ENCODE peak calls at places on chromosomes 13 and 19, in seven cellular contexts. Z is stomach, W is esophagus muscularis mucosa, C is Panc1, N is HepG2, M is suprapubic skin, F is transverse colon. L is an unnamed sample.

GRCh38 chr13:84834201-84834600 is 951.9 kb upstream of the SLITRK1 start:
- DNase-seq in N (no peak), C (no peak), F (no peak), M (no peak), Z (no peak), W (no peak), L (no peak)

GRCh38 chr19:42370667-42371066 is 19.4 kb downstream of the CNFN start:
- DNase-seq in C (no peak), N (no peak), Z (no peak), W (no peak), M (no peak), F (no peak), L (no peak)

GRCh38 chr13:50531917-50532899 is 311.3 kb downstream of the DLEU7 start:
- DNase-seq in W (no peak), Z (no peak), F (no peak), C (no peak), N (no peak), M (no peak), L (no peak)

GRCh38 chr13:95432141-95432540 is 120.4 kb upstream of the CLDN10 start:
- DNase-seq in F (no peak), M (no peak), C (no peak), N (no peak), W (no peak), Z (no peak), L (no peak)

GRCh38 chr13:20231839-20232555 is at the start of gene GJB6:
- DNase-seq in F (peak; percentile 32), Z (peak; percentile 31), W (no peak), M (no peak), C (no peak), N (no peak), L (no peak)

GRCh38 chr13:101053289-101053688 is 363.0 kb downstream of the NALCN start:
- DNase-seq in N (no peak), M (no peak), F (no peak), Z (no peak), C (no peak), W (no peak), L (no peak)

GRCh38 chr19:18839465-18840287 is 7.9 kb downstream of the UPF1 start:
- DNase-seq in Z (peak; percentile 61), N (peak; percentile 87), M (no peak), W (no peak), C (no peak), F (no peak), L (no peak)

GRCh38 chr19:15300533-15301194 is 31.7 kb downstream of the BRD4 start:
- DNase-seq in C (peak; percentile 36), N (no peak), M (no peak), F (no peak), W (no peak), Z (no peak), L (no peak)

GRCh38 chr19:18856385-18857126 is 24.8 kb downstream of the UPF1 start:
- DNase-seq in M (no peak), Z (no peak), F (no peak), C (no peak), N (no peak), W (no peak), L (no peak)

GRCh38 chr19:47344425-47344824 is 4.7 kb upstream of the DHX34 start:
- DNase-seq in N (no peak), W (no peak), Z (no peak), F (no peak), C (no peak), M (no peak), L (no peak)

GRCh38 chr13:98386632-98387031 is 190.3 kb downstream of the STK24 start:
- DNase-seq in M (no peak), N (no peak), F (no peak), C (no peak), W (no peak), Z (no peak), L (no peak)

GRCh38 chr19:39083983-39084731 is at the start of gene ACP7:
- DNase-seq in Z (no peak), C (no peak), F (no peak), W (no peak), N (no peak), M (no peak), L (no peak)

GRCh38 chr13:50720856-50721663 is 122.4 kb downstream of the DLEU7 start:
- DNase-seq in N (no peak), W (no peak), C (no peak), F (no peak), Z (no peak), M (no peak), L (no peak)

GRCh38 chr19:2150794-2151338 is 500 bp downstream of the AP3D1 start:
- DNase-seq in C (no peak), Z (no peak), M (no peak), N (no peak), F (peak; percentile 35), W (no peak), L (peak; percentile 36)

GRCh38 chr19:46821512-46822359 is 28.9 kb downstream of the AP2S1 start:
- DNase-seq in W (no peak), Z (no peak), N (no peak), C (no peak), M (no peak), F (peak; percentile 67), L (no peak)

GRCh38 chr13:48653074-48654054 is at the start of gene CYSLTR2:
- DNase-seq in M (no peak), N (no peak), F (no peak), W (peak; percentile 55), Z (no peak), C (no peak), L (no peak)

GRCh38 chr19:10112895-10113591 is 1.6 kb downstream of the P2RY11 start:
- DNase-seq in N (peak; percentile 47), M (peak; percentile 77), C (no peak), Z (peak; percentile 64), W (no peak), F (peak; percentile 68), L (no peak)

GRCh38 chr13:83057119-83057518 is 825.2 kb downstream of the SLITRK1 start:
- DNase-seq in N (no peak), W (no peak), C (no peak), Z (no peak), F (no peak), M (no peak), L (no peak)

GRCh38 chr19:49151339-49152217 is 3.6 kb downstream of the HRC start:
- DNase-seq in F (peak; percentile 98), C (peak; percentile 66), W (no peak), N (no peak), Z (peak; percentile 99), M (peak; percentile 92), L (peak; percentile 98)

GRCh38 chr13:35771898-35772297 is 295.4 kb upstream of the MAB21L1 start:
- DNase-seq in F (no peak), C (no peak), Z (no peak), N (no peak), M (no peak), W (no peak), L (no peak)

GRCh38 chr13:40352385-40352778 is 314.1 kb downstream of the FOXO1 start:
- DNase-seq in W (peak; percentile 93), C (no peak), Z (no peak), N (no peak), M (no peak), F (no peak), L (no peak)

GRCh38 chr19:14107581-14108461 is 9.7 kb downstream of the PRKACA start:
- DNase-seq in M (no peak), W (no peak), Z (no peak), N (no peak), F (no peak), C (no peak), L (no peak)
- TF ChIP-seq POLR2AphosphoS5 in M (no peak), W (peak; percentile 30), Z (peak; percentile 5), N (no peak), F (no peak), C (no peak), L (no peak)

DNA sequence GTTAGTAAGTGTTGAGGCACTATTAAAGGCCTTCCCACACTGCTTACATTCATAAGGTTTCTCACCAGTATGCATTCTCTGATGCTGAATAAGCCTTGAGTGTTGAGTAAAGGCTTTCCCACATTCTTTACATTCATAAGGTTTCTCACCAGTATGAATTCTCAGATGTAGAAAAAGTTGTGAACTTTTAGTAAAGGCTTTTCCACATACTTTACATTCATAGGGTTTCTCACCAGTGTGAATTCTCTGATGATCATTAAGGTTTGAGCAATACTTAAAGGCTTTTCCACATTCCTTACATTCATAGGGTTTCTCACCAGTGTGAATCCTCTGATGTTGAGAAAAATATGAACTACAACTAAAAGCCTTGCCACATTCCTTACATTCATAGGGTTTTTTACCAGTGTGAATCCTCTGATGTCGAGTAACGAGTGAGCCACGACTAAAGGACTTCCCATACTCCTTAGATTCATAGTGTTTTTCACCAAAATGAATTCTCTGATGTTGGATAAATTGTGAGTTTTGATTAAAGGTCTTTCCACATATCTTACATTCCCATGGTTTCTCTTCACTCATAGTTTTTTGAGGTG is 24.2 kb downstream of the ZNF829 start:
- DNase-seq in W (no peak), F (no peak), N (no peak), M (no peak), Z (no peak), C (no peak), L (no peak)
- H3K9me3 ChIP-seq in W (peaks cover 40% of the 10 kb centered on the region), F (peaks cover 99% of the 10 kb centered on the region), N (peaks cover 95% of the 10 kb centered on the region), M (peaks cover 94% of the 10 kb centered on the region), Z (peaks cover 100% of the 10 kb centered on the region), C (peaks cover 93% of the 10 kb centered on the region), L (peaks cover 100% of the 10 kb centered on the region)

GRCh38 chr19:45636902-45637301 is 2.3 kb downstream of the EML2 start:
- DNase-seq in F (no peak), C (no peak), W (no peak), Z (no peak), M (no peak), N (no peak), L (no peak)
- H3K27ac ChIP-seq in F (no peak overlapping the region), C (no peak overlapping the region), W (no peak overlapping the region), Z (no peak overlapping the region), M (no peak overlapping the region), N (no peak overlapping the region), L (no peak overlapping the region)

DNA sequence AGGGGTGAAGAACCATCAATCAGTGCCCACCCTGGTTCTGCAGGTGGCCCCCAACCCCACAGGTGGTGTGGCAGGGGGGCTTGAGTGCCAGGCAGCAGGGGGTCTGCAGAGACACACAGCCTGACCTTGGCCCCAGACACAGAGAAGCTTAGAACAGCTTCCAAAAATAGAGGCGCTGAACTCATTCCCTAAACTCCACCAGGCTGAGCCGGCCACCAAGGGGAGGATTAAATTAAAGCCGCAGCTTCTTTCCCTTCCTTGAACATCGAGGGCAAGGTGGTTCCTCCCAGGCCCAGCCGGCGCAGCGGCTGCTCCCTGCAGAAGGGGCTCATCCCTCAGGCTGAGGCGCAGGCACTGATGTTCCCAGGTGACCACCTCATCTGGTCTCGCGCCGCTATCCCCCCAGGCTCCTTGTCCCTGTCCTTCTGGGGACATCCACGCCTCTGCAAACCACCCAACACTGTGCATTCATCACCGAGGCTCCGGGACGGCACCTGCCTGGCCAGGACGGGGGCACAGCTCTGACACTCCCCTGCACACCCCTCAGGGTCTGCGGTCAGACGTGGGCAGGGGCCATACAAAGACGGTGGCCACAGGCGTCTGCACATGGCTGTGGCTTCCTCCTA is 30.8 kb downstream of the LAMP1 start:
- DNase-seq in M (no peak), F (no peak), W (no peak), N (no peak), Z (no peak), C (no peak), L (no peak)
- TF ChIP-seq POLR2AphosphoS5 in M (no peak), F (no peak), W (no peak), N (no peak), Z (no peak), C (no peak), L (no peak)

GRCh38 chr19:51946602-51947001 is 19.3 kb downstream of the ZNF613 start:
- DNase-seq in C (no peak), N (no peak), M (no peak), Z (no peak), F (no peak), W (no peak), L (no peak)

GRCh38 chr19:51948979-51949378 is 21.7 kb downstream of the ZNF613 start:
- DNase-seq in Z (no peak), F (no peak), N (no peak), C (no peak), W (no peak), M (no peak), L (no peak)

GRCh38 chr19:51944798-51945552 is 17.7 kb downstream of the ZNF613 start:
- DNase-seq in N (no peak), W (no peak), M (no peak), F (no peak), C (no peak), Z (no peak), L (no peak)
- H3K9me3 ChIP-seq in N (peaks cover 96% of the 10 kb centered on the region), W (peaks cover 24% of the 10 kb centered on the region), M (peaks cover 87% of the 10 kb centered on the region), F (peaks cover 94% of the 10 kb centered on the region), C (peaks cover 59% of the 10 kb centered on the region), Z (peaks cover 100% of the 10 kb centered on the region), L (peaks cover 92% of the 10 kb centered on the region)

L was measured in breast epithelium.